ENCODE peak calls at places on chromosomes 11 and 22, in four cellular contexts. One of them, this sample, is unnamed.

GRCh38 chr11:109697140-109697843 is 275.3 kb downstream of the C11orf87 start:
- DNase-seq in ELF-1: peak
- DNase-seq in cardiac muscle cell: peak
- DNase-seq in posterior vena cava: no peak
- DNase-seq in this sample: peak

GRCh38 chr22:37485714-37486223 is 415 bp downstream of the MFNG start:
- DNase-seq in cardiac muscle cell: no peak
- DNase-seq in posterior vena cava: no peak
- DNase-seq in ELF-1: no peak
- DNase-seq in this sample: peak

GRCh38 chr11:30291331-30291730 is 31.6 kb upstream of the ARL14EP start:
- DNase-seq in ELF-1: no peak
- DNase-seq in cardiac muscle cell: no peak
- DNase-seq in posterior vena cava: no peak
- DNase-seq in this sample: no peak

GRCh38 chr11:72875736-72876135 is 61.5 kb downstream of the ATG16L2 start:
- DNase-seq in ELF-1: no peak
- DNase-seq in cardiac muscle cell: no peak
- DNase-seq in posterior vena cava: no peak
- DNase-seq in this sample: no peak

GRCh38 chr11:8689726-8690255 is 7.2 kb downstream of the RPL27A start:
- DNase-seq in posterior vena cava: no peak
- DNase-seq in ELF-1: no peak
- DNase-seq in cardiac muscle cell: no peak
- DNase-seq in this sample: peak

GRCh38 chr22:39630721-39631120 is 60.2 kb downstream of the CACNA1I start:
- DNase-seq in ELF-1: no peak
- DNase-seq in posterior vena cava: no peak
- DNase-seq in cardiac muscle cell: no peak
- DNase-seq in this sample: no peak

GRCh38 chr22:41563051-41563711 is 2.4 kb downstream of the CSDC2 start:
- DNase-seq in ELF-1: peak
- DNase-seq in posterior vena cava: no peak
- DNase-seq in cardiac muscle cell: peak
- DNase-seq in this sample: no peak

GRCh38 chr11:72705442-72706365 is 31.5 kb upstream of the PDE2A start:
- DNase-seq in posterior vena cava: no peak
- DNase-seq in cardiac muscle cell: no peak
- DNase-seq in ELF-1: no peak
- DNase-seq in this sample: no peak

GRCh38 chr11:75858613-75859012 is 43.6 kb downstream of the UVRAG start:
- DNase-seq in ELF-1: no peak
- DNase-seq in cardiac muscle cell: peak
- DNase-seq in posterior vena cava: no peak
- DNase-seq in this sample: no peak

GRCh38 chr22:22396741-22397291 is 111.7 kb downstream of the ZNF280B start:
- DNase-seq in posterior vena cava: no peak
- DNase-seq in cardiac muscle cell: no peak
- DNase-seq in ELF-1: no peak
- DNase-seq in this sample: no peak

GRCh38 chr11:47858169-47858543 is 10.0 kb upstream of the NUP160 start:
- DNase-seq in posterior vena cava: no peak
- DNase-seq in ELF-1: no peak
- DNase-seq in cardiac muscle cell: peak
- DNase-seq in this sample: no peak

GRCh38 chr22:27637604-27638003 is 164.0 kb downstream of the MN1 start:
- DNase-seq in posterior vena cava: peak
- DNase-seq in ELF-1: no peak
- DNase-seq in cardiac muscle cell: peak
- DNase-seq in this sample: no peak

GRCh38 chr22:29258407-29259252 is 9.2 kb downstream of the RHBDD3 start:
- DNase-seq in ELF-1: no peak
- DNase-seq in cardiac muscle cell: no peak
- DNase-seq in posterior vena cava: no peak
- DNase-seq in this sample: no peak

GRCh38 chr22:47625013-47625385 is 862.5 kb downstream of the TBC1D22A start:
- DNase-seq in cardiac muscle cell: no peak
- DNase-seq in posterior vena cava: no peak
- DNase-seq in ELF-1: no peak
- DNase-seq in this sample: no peak

GRCh38 chr22:19917389-19918138 is 24.0 kb upstream of the COMT start:
- DNase-seq in ELF-1: no peak
- DNase-seq in posterior vena cava: no peak
- DNase-seq in cardiac muscle cell: no peak
- DNase-seq in this sample: no peak

GRCh38 chr11:82049199-82049598 is 684.5 kb downstream of the FAM181B start:
- DNase-seq in posterior vena cava: no peak
- DNase-seq in ELF-1: no peak
- DNase-seq in cardiac muscle cell: no peak
- DNase-seq in this sample: no peak

GRCh38 chr22:45804986-45805325 is 133.3 kb downstream of the ATXN10 start:
- DNase-seq in cardiac muscle cell: peak
- DNase-seq in ELF-1: no peak
- DNase-seq in posterior vena cava: no peak
- DNase-seq in this sample: no peak

GRCh38 chr11:71946144-71946571 is 17.3 kb downstream of the RNF121 start:
- DNase-seq in ELF-1: no peak
- DNase-seq in cardiac muscle cell: peak
- DNase-seq in posterior vena cava: no peak
- DNase-seq in this sample: no peak

GRCh38 chr22:27885977-27886842 is 32.8 kb downstream of the PITPNB start:
- DNase-seq in cardiac muscle cell: peak
- DNase-seq in ELF-1: peak
- DNase-seq in posterior vena cava: no peak
- DNase-seq in this sample: peak